ENCODE peak calls at places on chromosomes 4 and X, in six cellular contexts. O is Right ventricle myocardium superior, V is germinal center, W is posterior cingulate gyrus, U is nephron progenitor cell, I is HCEC 1CT. Y is an unnamed sample.

GRCh38 chrX:155951237-155951789 is 46.2 kb upstream of the IL9R start:
- DNase-seq in W (no peak), U (no peak), V (no peak), I (no peak), O (no peak), Y (no peak)

GRCh38 chr4:135705343-135705742 is 1503.8 kb upstream of the PABPC4L start:
- DNase-seq in U (no peak), I (no peak), V (no peak), W (no peak), O (no peak), Y (no peak)

GRCh38 chr4:120921456-120922389 is 803 bp downstream of the PRDM5 start:
- DNase-seq in U (peak), W (peak), V (peak), O (peak), I (peak), Y (peak)

GRCh38 chr4:146273204-146273901 is 59.0 kb downstream of the REELD1 start:
- DNase-seq in O (no peak), I (no peak), U (no peak), W (no peak), V (no peak), Y (no peak)

GRCh38 chr4:30396772-30397475 is 323.2 kb upstream of the PCDH7 start:
- DNase-seq in W (no peak), U (no peak), I (no peak), O (no peak), V (no peak), Y (no peak)

GRCh38 chrX:65406532-65406931 is 128.1 kb downstream of the LAS1L start:
- DNase-seq in O (no peak), I (no peak), V (peak), U (no peak), W (no peak), Y (no peak)

GRCh38 chr4:39710098-39710896 is 12.4 kb downstream of the UBE2K start:
- DNase-seq in V (no peak), W (no peak), U (no peak), O (no peak), I (no peak), Y (no peak)

GRCh38 chr4:76562851-76563803 is 128.1 kb downstream of the SHROOM3 start:
- DNase-seq in I (no peak), V (no peak), U (no peak), W (no peak), O (no peak), Y (peak)

GRCh38 chr4:7195546-7196282 is 3.4 kb downstream of the SORCS2 start:
- DNase-seq in V (no peak), U (no peak), W (no peak), I (no peak), O (no peak), Y (peak)

GRCh38 chrX:131792356-131792749 is 230.7 kb upstream of the STK26 start:
- DNase-seq in W (no peak), U (no peak), I (no peak), O (no peak), V (no peak), Y (peak)

GRCh38 chr4:3073158-3074077 is 920 bp downstream of the HTT-AS start:
- DNase-seq in V (no peak), W (peak), O (peak), U (no peak), I (no peak), Y (no peak)

GRCh38 chr4:3745886-3746656 is 20.1 kb upstream of the ADRA2C start:
- DNase-seq in I (no peak), O (no peak), U (no peak), W (no peak), V (no peak), Y (no peak)

GRCh38 chr4:95556460-95556859 is 7.7 kb upstream of the UNC5C start:
- DNase-seq in V (no peak), I (no peak), W (no peak), U (no peak), O (no peak), Y (no peak)

GRCh38 chr4:122903766-122904165 is 18.6 kb downstream of the NUDT6 start:
- DNase-seq in I (no peak), O (no peak), W (no peak), V (no peak), U (no peak), Y (no peak)

GRCh38 chr4:184267673-184268573 is 50.2 kb upstream of the ENPP6 start:
- DNase-seq in I (peak), V (peak), O (peak), W (peak), U (no peak), Y (peak)

GRCh38 chr4:153169811-153170210 is 34.4 kb upstream of the TRIM2 start:
- DNase-seq in V (no peak), U (no peak), W (peak), O (no peak), I (no peak), Y (no peak)

GRCh38 chr4:141002323-141002805 is 130.9 kb downstream of the RNF150 start:
- DNase-seq in O (no peak), U (no peak), V (no peak), I (peak), W (no peak), Y (no peak)

GRCh38 chr4:121454251-121454979 is 73.6 kb upstream of the QRFPR start:
- DNase-seq in U (peak), O (no peak), I (no peak), W (no peak), V (no peak), Y (no peak)

GRCh38 chr4:2246384-2247127 is 4.6 kb upstream of the HAUS3 start:
- DNase-seq in I (no peak), O (no peak), U (peak), W (no peak), V (no peak), Y (no peak)

GRCh38 chr4:8392591-8393190 is 47.8 kb downstream of the ACOX3 start:
- DNase-seq in O (no peak), W (no peak), I (no peak), V (no peak), U (peak), Y (peak)

GRCh38 chr4:56752985-56753384 is 68.5 kb downstream of the SPINK2 start:
- DNase-seq in V (no peak), W (no peak), I (no peak), O (no peak), U (no peak), Y (no peak)

GRCh38 chrX:46268429-46268828 is 276.8 kb downstream of the ZNF674 start:
- DNase-seq in O (no peak), I (no peak), W (no peak), U (no peak), V (no peak), Y (peak)

GRCh38 chrX:78327370-78328048 is at the start of gene CYSLTR1:
- DNase-seq in U (no peak), W (no peak), V (no peak), O (no peak), I (no peak), Y (no peak)

GRCh38 chr4:140472156-140472555 is 25.9 kb downstream of the MGAT4D start:
- DNase-seq in V (no peak), U (no peak), W (no peak), I (no peak), O (no peak), Y (no peak)

GRCh38 chr4:22235798-22236197 is 280.1 kb downstream of the ADGRA3 start:
- DNase-seq in V (no peak), O (peak), I (no peak), W (no peak), U (no peak), Y (no peak)

GRCh38 chrX:149937881-149938426 is 337 bp downstream of the EOLA2 start:
- DNase-seq in V (no peak), U (peak), I (no peak), O (peak), W (no peak), Y (no peak)

Y was measured in LHCN-M2.